ENCODE peak calls at places on chromosome 1, in eight cellular contexts. One of them, this sample, is unnamed.

GRCh38 chr1:222912730-222913129 is 97.9 kb downstream of the DISP1 start:
- DNase-seq in activated T-cell treated with anti-CD3 and anti-CD28 coated beads for 1 hour: no peak
- DNase-seq in left colon: no peak
- DNase-seq in neural progenitor cell: no peak
- DNase-seq in ovary: no peak
- DNase-seq in NCI-H774: no peak
- DNase-seq in heart right ventricle: no peak
- DNase-seq in activated naive CD8-positive, alpha-beta T cell treated with anti-CD3 and anti-CD28 coated beads, Interleukin-2, amount 50 U/mL, for 16 hours: no peak
- DNase-seq in this sample: no peak

GRCh38 chr1:113860891-113861290 is 10.6 kb downstream of the PTPN22 start:
- DNase-seq in activated T-cell treated with anti-CD3 and anti-CD28 coated beads for 1 hour: no peak
- DNase-seq in left colon: no peak
- DNase-seq in neural progenitor cell: no peak
- DNase-seq in ovary: no peak
- DNase-seq in NCI-H774: no peak
- DNase-seq in heart right ventricle: no peak
- DNase-seq in activated naive CD8-positive, alpha-beta T cell treated with anti-CD3 and anti-CD28 coated beads, Interleukin-2, amount 50 U/mL, for 16 hours: no peak
- DNase-seq in this sample: no peak

GRCh38 chr1:43868741-43869067 is 64.9 kb upstream of the ARTN start:
- DNase-seq in activated T-cell treated with anti-CD3 and anti-CD28 coated beads for 1 hour: no peak
- DNase-seq in left colon: no peak
- DNase-seq in neural progenitor cell: no peak
- DNase-seq in ovary: peak; percentile 37
- DNase-seq in NCI-H774: no peak
- DNase-seq in heart right ventricle: no peak
- DNase-seq in activated naive CD8-positive, alpha-beta T cell treated with anti-CD3 and anti-CD28 coated beads, Interleukin-2, amount 50 U/mL, for 16 hours: no peak
- DNase-seq in this sample: no peak

GRCh38 chr1:74467786-74468377 is 44.5 kb downstream of the LRRC53 start:
- DNase-seq in activated T-cell treated with anti-CD3 and anti-CD28 coated beads for 1 hour: no peak
- DNase-seq in left colon: no peak
- DNase-seq in neural progenitor cell: no peak
- DNase-seq in ovary: no peak
- DNase-seq in NCI-H774: peak; percentile 91
- DNase-seq in heart right ventricle: no peak
- DNase-seq in activated naive CD8-positive, alpha-beta T cell treated with anti-CD3 and anti-CD28 coated beads, Interleukin-2, amount 50 U/mL, for 16 hours: no peak
- DNase-seq in this sample: peak; percentile 91

GRCh38 chr1:156102634-156103511 is 11.6 kb upstream of the LMNA start:
- DNase-seq in activated T-cell treated with anti-CD3 and anti-CD28 coated beads for 1 hour: no peak
- DNase-seq in left colon: no peak
- DNase-seq in neural progenitor cell: no peak
- DNase-seq in ovary: no peak
- DNase-seq in NCI-H774: no peak
- DNase-seq in heart right ventricle: no peak
- DNase-seq in activated naive CD8-positive, alpha-beta T cell treated with anti-CD3 and anti-CD28 coated beads, Interleukin-2, amount 50 U/mL, for 16 hours: no peak
- DNase-seq in this sample: no peak

GRCh38 chr1:58814251-58815068 is 30.6 kb upstream of the JUN start:
- DNase-seq in activated T-cell treated with anti-CD3 and anti-CD28 coated beads for 1 hour: no peak
- DNase-seq in left colon: peak; percentile 87
- DNase-seq in neural progenitor cell: peak; percentile 58
- DNase-seq in ovary: peak; percentile 60
- DNase-seq in NCI-H774: peak; percentile 45
- DNase-seq in heart right ventricle: peak; percentile 65
- DNase-seq in activated naive CD8-positive, alpha-beta T cell treated with anti-CD3 and anti-CD28 coated beads, Interleukin-2, amount 50 U/mL, for 16 hours: no peak
- DNase-seq in this sample: no peak

GRCh38 chr1:146012703-146013565 is 8.6 kb downstream of the HJV start:
- DNase-seq in activated T-cell treated with anti-CD3 and anti-CD28 coated beads for 1 hour: peak; percentile 39
- DNase-seq in left colon: no peak
- DNase-seq in neural progenitor cell: peak; percentile 66
- DNase-seq in ovary: no peak
- DNase-seq in NCI-H774: peak; percentile 69
- DNase-seq in heart right ventricle: no peak
- DNase-seq in activated naive CD8-positive, alpha-beta T cell treated with anti-CD3 and anti-CD28 coated beads, Interleukin-2, amount 50 U/mL, for 16 hours: peak; percentile 22
- DNase-seq in this sample: peak; percentile 81

GRCh38 chr1:64965239-64966157 is 851 bp downstream of the JAK1 start:
- DNase-seq in activated T-cell treated with anti-CD3 and anti-CD28 coated beads for 1 hour: peak; percentile 63
- DNase-seq in left colon: peak; percentile 71
- DNase-seq in neural progenitor cell: peak; percentile 47
- DNase-seq in ovary: peak; percentile 81
- DNase-seq in NCI-H774: no peak
- DNase-seq in heart right ventricle: peak; percentile 67
- DNase-seq in activated naive CD8-positive, alpha-beta T cell treated with anti-CD3 and anti-CD28 coated beads, Interleukin-2, amount 50 U/mL, for 16 hours: peak; percentile 39
- DNase-seq in this sample: no peak

GRCh38 chr1:42679364-42679983 is 2.7 kb upstream of the YBX1 start:
- DNase-seq in activated T-cell treated with anti-CD3 and anti-CD28 coated beads for 1 hour: no peak
- DNase-seq in left colon: no peak
- DNase-seq in neural progenitor cell: no peak
- DNase-seq in ovary: no peak
- DNase-seq in NCI-H774: no peak
- DNase-seq in heart right ventricle: no peak
- DNase-seq in activated naive CD8-positive, alpha-beta T cell treated with anti-CD3 and anti-CD28 coated beads, Interleukin-2, amount 50 U/mL, for 16 hours: no peak
- DNase-seq in this sample: no peak

GRCh38 chr1:154502066-154502741 is at the start of the genes SHE and TDRD10:
- DNase-seq in activated T-cell treated with anti-CD3 and anti-CD28 coated beads for 1 hour: no peak
- DNase-seq in left colon: no peak
- DNase-seq in neural progenitor cell: peak; percentile 62
- DNase-seq in ovary: peak; percentile 48
- DNase-seq in NCI-H774: no peak
- DNase-seq in heart right ventricle: peak; percentile 63
- DNase-seq in activated naive CD8-positive, alpha-beta T cell treated with anti-CD3 and anti-CD28 coated beads, Interleukin-2, amount 50 U/mL, for 16 hours: no peak
- DNase-seq in this sample: no peak